ENCODE peak calls at places on chromosomes 12 and 14, in four cellular contexts. H is DND-41, N is GM10248, Z is fibroblast of pulmonary artery. A is an unnamed sample.

GRCh38 chr14:22225526-22226133 is 363.4 kb downstream of the DAD1 start:
- DNase-seq in H (no peak), Z (peak; percentile 25), N (no peak), A (no peak)

GRCh38 chr12:44779766-44780165 is 96.3 kb downstream of the NELL2 start:
- DNase-seq in Z (no peak), N (no peak), H (no peak), A (no peak)

GRCh38 chr14:71943695-71944018 is 11.4 kb downstream of the RGS6 start:
- DNase-seq in N (no peak), H (no peak), Z (no peak), A (no peak)

GRCh38 chr14:73295198-73295796 is 58.0 kb downstream of the PAPLN start:
- DNase-seq in Z (peak; percentile 59), N (peak; percentile 43), H (no peak), A (peak; percentile 16)

GRCh38 chr12:45621703-45622102 is 107.8 kb upstream of the ARID2 start:
- DNase-seq in H (no peak), Z (no peak), N (no peak), A (no peak)

GRCh38 chr12:43113153-43113552 is 438.9 kb downstream of the ADAMTS20 start:
- DNase-seq in H (no peak), N (no peak), Z (peak; percentile 39), A (no peak)

GRCh38 chr12:66017736-66018135 is 112.8 kb downstream of the LLPH start:
- DNase-seq in Z (peak; percentile 48), N (no peak), H (no peak), A (no peak)

GRCh38 chr12:75660805-75661404 is 149.5 kb upstream of the KRR1 start:
- DNase-seq in Z (peak; percentile 35), H (no peak), N (no peak), A (no peak)

GRCh38 chr12:108553799-108554198 is 7.2 kb downstream of the SART3 start:
- DNase-seq in H (no peak), N (no peak), Z (no peak), A (no peak)

GRCh38 chr14:97411938-97412612 is 614.9 kb downstream of the VRK1 start:
- DNase-seq in H (no peak), N (no peak), Z (no peak), A (no peak)

GRCh38 chr12:32542550-32543229 is 136.4 kb upstream of the DNM1L start:
- DNase-seq in N (no peak), Z (no peak), H (no peak), A (no peak)

GRCh38 chr12:115934046-115934445 is 343.4 kb downstream of the MED13L start:
- DNase-seq in H (no peak), Z (no peak), N (no peak), A (no peak)

GRCh38 chr12:68106160-68106559 is 53.4 kb downstream of the IFNG start:
- DNase-seq in Z (peak; percentile 7), H (no peak), N (no peak), A (no peak)

GRCh38 chr12:97148941-97149559 is 242.0 kb downstream of the NEDD1 start:
- DNase-seq in Z (peak; percentile 47), H (peak; percentile 61), N (peak; percentile 54), A (peak; percentile 70)

GRCh38 chr12:6430124-6430989 is 14.4 kb upstream of the CD27 start:
- DNase-seq in H (no peak), Z (peak; percentile 100), N (no peak), A (peak; percentile 90)

GRCh38 chr12:52358575-52359350 is 8.5 kb downstream of the KRT85 start:
- DNase-seq in N (peak; percentile 69), Z (no peak), H (peak; percentile 34), A (peak; percentile 64)

GRCh38 chr12:56247923-56248322 is 10.3 kb downstream of the ANKRD52 start:
- DNase-seq in H (no peak), N (no peak), Z (no peak), A (no peak)

GRCh38 chr14:67571275-67571990 is 28.6 kb downstream of the PIGH start:
- DNase-seq in Z (peak; percentile 68), N (peak; percentile 81), H (peak; percentile 70), A (peak; percentile 84)

GRCh38 chr12:52243774-52244614 is 11.0 kb downstream of the KRT7 start:
- DNase-seq in N (peak; percentile 89), Z (peak; percentile 89), H (no peak), A (peak; percentile 91)

GRCh38 chr14:77822307-77822706 is 22.4 kb downstream of the ADCK1 start:
- DNase-seq in N (no peak), Z (no peak), H (no peak), A (no peak)

GRCh38 chr14:85459361-85459760 is 70.6 kb upstream of the FLRT2 start:
- DNase-seq in Z (no peak), H (no peak), N (no peak), A (no peak)

GRCh38 chr14:96309128-96309906 is 53.3 kb downstream of the BDKRB1 start:
- DNase-seq in H (no peak), N (no peak), Z (no peak), A (no peak)

GRCh38 chr14:86838363-86838762 is 1154.6 kb downstream of the GALC start:
- DNase-seq in H (peak; percentile 18), N (no peak), Z (no peak), A (peak; percentile 30)

GRCh38 chr14:93090826-93091583 is 24.7 kb downstream of the ITPK1 start:
- DNase-seq in N (no peak), Z (peak; percentile 29), H (no peak), A (no peak)

GRCh38 chr12:47281667-47282171 is 202.0 kb upstream of the AMIGO2 start:
- DNase-seq in N (no peak), H (no peak), Z (peak; percentile 72), A (peak; percentile 56)

GRCh38 chr12:662541-663292 is 528 bp downstream of the NINJ2 start:
- DNase-seq in Z (peak; percentile 43), N (no peak), H (no peak), A (no peak)

GRCh38 chr12:130969223-130969622 is 15.5 kb downstream of the ADGRD1 start:
- DNase-seq in H (no peak), Z (no peak), N (no peak), A (no peak)

GRCh38 chr12:24705741-24706358 is 243.1 kb downstream of the BCAT1 start:
- DNase-seq in H (no peak), N (peak; percentile 69), Z (peak; percentile 35), A (peak; percentile 6)

GRCh38 chr14:92684801-92685560 is 63.4 kb downstream of the LGMN start:
- DNase-seq in H (no peak), Z (no peak), N (no peak), A (peak; percentile 47)

GRCh38 chr12:9674226-9674590 is 4.7 kb downstream of the CLEC2D start:
- DNase-seq in N (no peak), Z (no peak), H (peak; percentile 60), A (peak; percentile 64)

GRCh38 chr12:52054838-52055741 is 3.8 kb downstream of the NR4A1 start:
- DNase-seq in N (no peak), H (no peak), Z (peak; percentile 58), A (no peak)

GRCh38 chr12:101490286-101490920 is 15.3 kb downstream of the SPIC start:
- DNase-seq in Z (peak; percentile 2), N (peak; percentile 34), H (no peak), A (peak; percentile 35)
- TF ChIP-seq CTCF in Z (no peak), N (peak; percentile 55), H (peak; percentile 52), A (peak; percentile 54)

GRCh38 chr12:12379831-12380730 is 23.2 kb downstream of the BORCS5 start:
- DNase-seq in Z (no peak), H (no peak), N (no peak), A (peak; percentile 30)

GRCh38 chr12:12381982-12382381 is 25.1 kb downstream of the BORCS5 start:
- DNase-seq in Z (no peak), H (no peak), N (no peak), A (no peak)

GRCh38 chr12:12372946-12373722 is 16.3 kb downstream of the BORCS5 start:
- DNase-seq in N (no peak), Z (no peak), H (no peak), A (no peak)

GRCh38 chr12:12380949-12381593 is 24.2 kb downstream of the BORCS5 start:
- DNase-seq in H (no peak), Z (no peak), N (no peak), A (no peak)

GRCh38 chr12:12376636-12377448 is 20.0 kb downstream of the BORCS5 start:
- DNase-seq in N (peak; percentile 77), H (peak; percentile 27), Z (peak; percentile 90), A (peak; percentile 20)
- TF ChIP-seq CTCF in N (peak; percentile 46), H (peak; percentile 85), Z (peak; percentile 58), A (peak; percentile 70)

DNA sequence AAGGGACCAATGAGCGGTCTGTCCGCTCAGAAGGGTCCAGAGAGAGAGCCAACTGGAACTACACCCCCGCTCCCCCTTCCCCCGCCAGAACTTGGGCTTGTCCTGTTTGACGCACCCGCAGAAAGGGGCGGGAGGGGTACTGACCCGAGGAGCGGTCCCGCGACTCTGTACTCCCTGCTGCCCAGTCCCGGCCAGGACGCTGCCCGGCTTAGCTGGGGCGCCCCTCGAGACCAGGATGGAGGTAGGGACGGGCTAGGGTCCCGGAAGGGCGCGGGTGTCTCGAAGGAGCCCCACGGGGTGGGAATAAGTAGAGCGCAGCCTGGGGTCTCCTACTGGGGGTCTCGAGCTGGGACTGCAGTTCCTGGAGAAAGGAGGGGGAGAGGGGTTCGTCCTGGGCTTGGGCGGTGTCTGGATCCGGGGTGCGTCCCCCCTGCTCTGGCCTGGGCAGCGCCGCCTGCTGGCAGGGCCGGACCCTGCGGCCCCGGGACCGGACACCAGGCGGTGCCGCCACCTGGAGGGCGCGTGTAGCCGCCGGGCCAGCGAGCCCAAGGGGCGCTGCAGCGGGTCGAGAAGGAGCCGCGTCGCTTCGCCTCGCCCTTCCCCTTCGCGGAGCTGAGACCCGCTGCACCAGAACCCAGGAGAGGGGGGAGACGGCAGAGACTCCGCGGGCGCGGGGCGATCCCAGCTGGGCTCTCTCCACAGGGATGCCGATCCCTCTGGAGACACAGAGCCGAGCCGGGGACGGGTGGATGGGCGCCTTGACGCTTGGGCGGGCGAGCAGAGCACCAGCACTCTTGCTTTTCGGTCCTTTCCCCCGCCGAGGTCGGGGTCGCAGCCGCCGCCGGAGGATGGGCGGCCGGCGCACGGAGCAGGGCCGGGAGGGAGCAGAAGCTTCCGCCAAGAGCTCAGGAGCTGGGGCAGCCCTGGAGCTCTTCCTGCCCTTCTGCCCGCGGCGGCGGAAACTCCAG is 3.7 kb upstream of the CACNB3 start:
- DNase-seq in Z (peak; percentile 79), N (peak; percentile 96), H (peak; percentile 69), A (peak; percentile 86)
- TF ChIP-seq CTCF in Z (peak; percentile 65), N (peak; percentile 100), H (peak; percentile 89), A (peak; percentile 100)

DNA sequence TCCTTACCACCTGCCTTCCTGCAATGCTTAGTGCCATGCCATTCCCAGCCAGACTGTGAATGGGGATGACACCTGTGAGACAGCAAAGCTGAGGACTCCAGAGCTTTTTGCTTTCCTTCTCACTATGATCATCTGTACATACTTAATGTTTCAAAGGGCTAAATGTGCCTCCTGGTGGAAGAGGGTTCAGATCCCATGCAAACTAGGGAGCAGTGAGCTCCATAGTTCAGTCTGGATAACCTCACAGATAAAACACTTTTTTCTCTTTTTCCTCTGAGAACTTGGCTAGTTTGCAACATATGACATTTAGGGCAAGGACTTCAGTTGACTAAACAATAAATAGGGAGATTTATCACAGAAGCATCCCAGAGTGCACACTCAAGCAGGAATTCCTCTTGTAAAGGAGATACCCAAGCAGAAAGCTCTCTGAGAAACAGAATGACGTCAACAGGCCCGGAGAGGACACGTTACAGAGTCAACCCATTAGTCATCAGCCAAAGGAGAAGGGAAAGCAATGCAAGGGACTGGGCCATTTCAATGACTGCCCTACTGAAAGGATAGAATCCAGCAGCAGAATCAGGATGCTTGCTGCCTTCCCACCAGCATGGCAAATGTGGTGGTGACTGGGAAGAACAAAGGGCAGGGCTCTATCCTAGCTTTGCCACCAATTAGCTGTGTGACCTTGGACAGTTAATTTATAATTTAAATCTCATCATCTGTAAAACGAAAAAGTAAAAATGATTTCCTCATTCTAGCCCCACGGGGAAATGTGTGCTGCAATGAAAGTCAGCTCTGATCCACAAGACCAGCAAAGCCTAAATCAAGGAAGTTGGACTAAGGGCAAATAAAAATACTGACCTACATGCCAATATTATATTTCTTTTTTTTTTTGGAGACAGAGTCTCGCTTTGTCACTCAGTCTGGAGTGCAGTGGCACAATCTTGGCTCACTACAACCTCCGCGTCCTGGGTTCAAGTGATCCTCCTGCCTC is 80.9 kb upstream of the ACTN1 start:
- DNase-seq in Z (peak; percentile 96), N (no peak), H (no peak), A (no peak)
- TF ChIP-seq CTCF in Z (peak; percentile 21), N (no peak), H (no peak), A (no peak)

A was measured in activated CD8-positive, alpha-beta T cell treated with anti-CD3 and anti-CD28 coated beads for 36 hours.